ENCODE peak calls at places on chromosomes 2 and 18, in eight cellular contexts. H is tibial artery, J is stomach, Q is IMR-90, L is esophagus squamous epithelium, I is heart right ventricle, A is fibroblast of lung, K is aorta. D is an unnamed sample. For H3K36me3 and H3K4me1, the result is how much of the 10 kb centered on the place peaks cover.

GRCh38 chr18:55886886-55887285 is 298.9 kb upstream of the TCF4 start:
- DNase-seq in H (no peak), J (no peak), Q (no peak), L (no peak), I (no peak), A (no peak), K (no peak), D (no peak)

GRCh38 chr18:12317664-12318333 is 9.8 kb downstream of the TUBB6 start:
- DNase-seq in H (no peak), J (no peak), Q (peak), L (no peak), I (no peak), A (peak), K (no peak), D (no peak)

GRCh38 chr2:73746015-73746876 is 9.1 kb upstream of the TPRKB start:
- DNase-seq in H (no peak), J (no peak), Q (no peak), L (no peak), I (no peak), A (no peak), K (no peak), D (peak)

GRCh38 chr2:37421686-37422085 is 77.3 kb downstream of the QPCT start:
- DNase-seq in H (no peak), J (no peak), Q (no peak), L (no peak), I (no peak), A (no peak), K (no peak), D (no peak)

GRCh38 chr2:164386226-164386625 is 235.1 kb downstream of the GRB14 start:
- DNase-seq in H (no peak), J (no peak), Q (peak), L (no peak), I (no peak), A (no peak), K (no peak), D (no peak)

GRCh38 chr2:232325324-232326273 is 53.0 kb upstream of the ALPP start:
- DNase-seq in H (peak), J (peak), Q (peak), L (no peak), I (peak), A (peak), K (peak), D (peak)

GRCh38 chr2:191601060-191601459 is 76.9 kb upstream of the NABP1 start:
- DNase-seq in H (no peak), J (no peak), Q (no peak), L (no peak), I (no peak), A (no peak), K (no peak), D (no peak)

GRCh38 chr2:143734507-143734906 is 605.3 kb downstream of the ARHGAP15 start:
- DNase-seq in H (no peak), J (no peak), Q (no peak), L (no peak), I (no peak), A (no peak), K (no peak), D (no peak)

GRCh38 chr2:177763532-177764265 is 308.9 kb downstream of the PDE11A start:
- DNase-seq in H (peak), J (peak), Q (peak), L (peak), I (peak), A (peak), K (peak), D (peak)

GRCh38 chr2:145006957-145007672 is 487.2 kb upstream of the ZEB2 start:
- DNase-seq in H (peak), J (no peak), Q (peak), L (no peak), I (peak), A (peak), K (peak), D (no peak)

GRCh38 chr2:223724831-223725230 is 112.6 kb downstream of the AP1S3 start:
- DNase-seq in H (no peak), J (no peak), Q (peak), L (no peak), I (no peak), A (peak), K (no peak), D (no peak)

GRCh38 chr2:219575566-219576504 is 3.7 kb downstream of the INHA start:
- DNase-seq in H (no peak), J (no peak), Q (no peak), L (no peak), I (no peak), A (no peak), K (no peak), D (no peak)

GRCh38 chr18:72342933-72343332 is 201.2 kb downstream of the CBLN2 start:
- DNase-seq in H (no peak), J (no peak), Q (no peak), L (no peak), I (no peak), A (no peak), K (no peak), D (no peak)

GRCh38 chr2:106147159-106147558 is 46.9 kb downstream of the UXS1 start:
- DNase-seq in H (no peak), J (no peak), Q (peak), L (no peak), I (no peak), A (peak), K (no peak), D (no peak)

GRCh38 chr2:160087854-160088745 is 25.7 kb upstream of the PLA2R1 start:
- DNase-seq in H (no peak), J (no peak), Q (peak), L (no peak), I (no peak), A (peak), K (no peak), D (no peak)

DNA sequence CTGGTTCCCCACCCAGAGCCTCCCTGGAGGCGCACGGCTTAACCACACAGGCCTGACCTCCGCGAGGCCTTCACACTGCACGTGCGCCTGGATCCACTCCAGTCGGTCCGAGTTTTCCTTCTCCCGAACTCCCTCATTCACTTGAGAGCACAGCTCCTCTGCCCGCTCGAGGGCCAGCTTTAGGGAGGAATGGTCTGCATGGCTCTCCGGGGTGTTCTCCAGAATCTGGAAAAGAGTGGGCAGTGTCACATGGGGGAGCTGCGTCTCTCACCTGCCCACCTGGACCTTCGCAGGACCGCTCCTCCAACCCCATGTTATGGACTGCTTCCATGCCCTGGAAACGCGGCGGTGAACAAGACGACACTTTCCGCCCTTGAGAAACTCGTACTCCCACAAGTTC is 35.9 kb downstream of the FAM228A start:
- DNase-seq in H (no peak), J (no peak), Q (no peak), L (no peak), I (no peak), A (no peak), K (no peak), D (no peak)
- H3K36me3 ChIP-seq in H (half or more), J (half or more), Q (under half), L (under half), I (under half), A (under half), K (under half), D (under half)

DNA sequence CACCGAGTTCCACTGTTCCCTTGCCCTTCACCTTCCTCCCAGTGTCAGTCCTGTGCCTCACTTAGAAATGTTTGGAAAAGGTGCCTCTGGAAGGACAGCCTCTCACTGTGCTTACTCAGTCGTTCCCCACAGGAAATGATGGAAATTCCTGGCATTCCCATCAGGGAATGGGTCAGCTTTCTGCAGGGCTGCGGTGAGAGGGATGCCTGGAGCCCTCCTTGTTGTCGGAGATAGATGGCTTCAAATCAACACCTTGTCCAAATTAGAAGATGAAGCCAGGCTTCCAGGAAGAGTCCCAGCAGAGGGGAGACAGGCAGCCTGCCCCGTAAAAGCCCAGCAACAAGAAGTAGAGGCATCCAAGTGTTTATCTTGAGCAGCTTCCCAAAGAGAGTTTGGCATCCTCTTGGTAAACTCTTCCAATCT is 25.3 kb downstream of the COLEC12 start:
- DNase-seq in H (no peak), J (no peak), Q (peak), L (no peak), I (peak), A (peak), K (no peak), D (no peak)
- H3K4me1 ChIP-seq in H (under half), J (under half), Q (under half), L (under half), I (under half), A (under half), K (under half), D (under half)

GRCh38 chr2:71612581-71613520 is 159.5 kb downstream of the DYSF start:
- DNase-seq in H (no peak), J (peak), Q (no peak), L (no peak), I (no peak), A (no peak), K (peak), D (no peak)
- H3K36me3 ChIP-seq in H (under half), J (under half), Q (under half), L (under half), I (under half), A (under half), K (under half), D (under half)

DNA sequence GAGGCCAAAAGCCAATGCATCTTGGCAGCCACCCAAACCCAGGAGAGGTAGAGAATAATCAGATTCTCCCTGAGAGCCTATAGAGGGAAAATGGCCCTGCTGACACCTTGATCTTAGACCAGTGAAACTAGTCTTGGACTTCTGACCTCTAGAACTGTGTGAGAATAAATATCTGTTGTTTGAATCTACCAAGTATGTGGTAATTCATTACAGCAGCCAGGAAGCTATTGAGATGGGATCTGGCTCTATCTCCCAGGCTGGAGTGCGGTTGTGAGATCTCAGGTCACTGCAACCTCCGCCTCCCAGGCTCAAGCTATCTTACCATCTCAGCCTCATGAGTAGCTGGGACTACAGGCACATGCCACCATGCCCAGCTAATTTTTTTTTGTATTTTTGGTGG is 567.2 kb downstream of the MBD2 start:
- DNase-seq in H (no peak), J (no peak), Q (no peak), L (no peak), I (no peak), A (no peak), K (no peak), D (no peak)
- H3K4me1 ChIP-seq in H (under half), J (under half), Q (under half), L (under half), I (under half), A (under half), K (under half), D (under half)

GRCh38 chr2:9494096-9494495 is 19.7 kb downstream of the IAH1 start:
- DNase-seq in H (no peak), J (no peak), Q (no peak), L (no peak), I (no peak), A (no peak), K (no peak), D (no peak)
- H3K36me3 ChIP-seq in H (half or more), J (half or more), Q (half or more), L (under half), I (under half), A (under half), K (under half), D (half or more)

GRCh38 chr2:241110089-241110606 is 8.1 kb upstream of the MTERF4 start:
- DNase-seq in H (no peak), J (peak), Q (no peak), L (no peak), I (no peak), A (no peak), K (no peak), D (no peak)
- H3K4me1 ChIP-seq in H (under half), J (under half), Q (under half), L (under half), I (under half), A (under half), K (under half), D (under half)

GRCh38 chr2:74871414-74871813 is 37.5 kb downstream of the HK2 start:
- DNase-seq in H (no peak), J (no peak), Q (no peak), L (no peak), I (no peak), A (no peak), K (no peak), D (no peak)
- H3K36me3 ChIP-seq in H (under half), J (under half), Q (under half), L (under half), I (under half), A (under half), K (under half), D (under half)